ENCODE peak calls at places on chromosome 6, in seven cellular contexts. Z, S, I, Y, O, L and V are unnamed samples.

GRCh38 chr6:168299541-168300511 is 19.8 kb downstream of the DACT2 start:
- DNase-seq in S (no peak), L (no peak), Y (no peak), Z (no peak), O (no peak), I (no peak), V (no peak)

GRCh38 chr6:77131426-77131825 is 331.9 kb downstream of the HTR1B start:
- DNase-seq in L (no peak), Z (no peak), Y (no peak), I (no peak), S (no peak), O (no peak), V (no peak)

GRCh38 chr6:85451586-85452306 is 1.9 kb downstream of the NT5E start:
- DNase-seq in Y (no peak), O (no peak), L (no peak), I (no peak), Z (no peak), S (no peak), V (no peak)

GRCh38 chr6:30759575-30760239 is 15.4 kb upstream of the IER3 start:
- DNase-seq in O (peak; percentile 94), I (peak; percentile 76), S (no peak), Y (no peak), L (no peak), Z (peak; percentile 94), V (no peak)

GRCh38 chr6:63504777-63505384 is 67.4 kb upstream of the LOC128125822 start:
- DNase-seq in S (no peak), I (no peak), Y (no peak), Z (no peak), O (no peak), L (no peak), V (no peak)

GRCh38 chr6:37695857-37696219 is 1.8 kb downstream of the MDGA1 start:
- DNase-seq in O (no peak), I (peak; percentile 21), Y (no peak), L (no peak), S (no peak), Z (no peak), V (no peak)

GRCh38 chr6:7107578-7108195 is at the start of gene RREB1:
- DNase-seq in L (peak; percentile 69), S (peak; percentile 81), O (peak; percentile 59), Y (peak; percentile 37), I (peak; percentile 57), Z (peak; percentile 57), V (peak; percentile 52)

GRCh38 chr6:45543298-45544235 is 165.8 kb upstream of the SUPT3H start:
- DNase-seq in Z (peak; percentile 55), Y (no peak), O (peak; percentile 69), S (no peak), I (peak; percentile 72), L (peak; percentile 16), V (peak; percentile 34)

GRCh38 chr6:149887343-149887742 is 10.6 kb downstream of the RAET1E start:
- DNase-seq in O (peak; percentile 57), Y (no peak), I (peak; percentile 94), S (no peak), Z (peak; percentile 33), L (no peak), V (peak; percentile 94)

GRCh38 chr6:5087389-5087788 is 2.2 kb downstream of the PPP1R3G start:
- DNase-seq in L (peak; percentile 44), I (no peak), Z (no peak), O (no peak), Y (no peak), S (no peak), V (no peak)

GRCh38 chr6:18990313-18990978 is 603.3 kb downstream of the RNF144B start:
- DNase-seq in S (no peak), Z (peak; percentile 60), L (no peak), Y (peak; percentile 70), O (peak; percentile 47), I (peak; percentile 16), V (peak; percentile 76)

GRCh38 chr6:116550796-116551195 is 2.8 kb upstream of the CALHM4 start:
- DNase-seq in I (no peak), S (no peak), Z (no peak), L (no peak), Y (no peak), O (no peak), V (no peak)

GRCh38 chr6:46221221-46221793 is 50.5 kb upstream of the ENPP5 start:
- DNase-seq in Y (no peak), Z (peak; percentile 69), I (peak; percentile 21), L (peak; percentile 5), S (no peak), O (peak; percentile 52), V (peak; percentile 47)

GRCh38 chr6:124882580-124883393 is 79.5 kb upstream of the RNF217 start:
- DNase-seq in S (no peak), O (peak; percentile 84), Z (peak; percentile 66), Y (no peak), L (no peak), I (peak; percentile 26), V (peak; percentile 73)

GRCh38 chr6:41066867-41067304 is 5.3 kb downstream of the OARD1 start:
- DNase-seq in Z (peak; percentile 92), I (peak; percentile 43), O (peak; percentile 89), S (no peak), L (no peak), Y (peak; percentile 43), V (peak; percentile 75)

GRCh38 chr6:34531580-34532201 is 24.4 kb downstream of the SPDEF start:
- DNase-seq in O (peak; percentile 62), I (no peak), Y (no peak), S (no peak), Z (peak; percentile 86), L (no peak), V (no peak)

DNA sequence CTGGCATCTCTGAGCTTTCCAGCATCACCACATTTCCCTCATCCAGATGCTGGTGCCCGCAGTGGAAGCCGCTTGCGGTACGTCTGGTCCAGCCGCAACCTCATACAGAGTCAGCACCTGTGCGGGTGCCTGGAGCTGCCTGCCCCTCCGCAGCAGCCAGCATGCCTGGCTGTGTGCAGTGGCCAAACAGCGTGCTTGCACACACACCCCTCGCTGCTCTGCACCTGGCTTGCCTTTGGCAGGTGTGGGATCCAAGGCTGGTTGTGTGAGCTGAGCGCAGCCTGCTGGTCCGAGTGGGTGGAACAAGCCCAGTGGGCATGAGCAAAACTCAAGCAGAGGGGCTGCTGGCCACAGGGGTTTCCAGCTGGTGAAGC is 3.1 kb upstream of the HINT3 start:
- DNase-seq in S (no peak), L (no peak), Z (no peak), O (no peak), Y (peak; percentile 63), I (peak; percentile 48), V (peak; percentile 64)
- TF ChIP-seq CTCF in S (peak; percentile 8), L (no peak), Z (peak; percentile 45), O (no peak), Y (peak; percentile 64), I (peak; percentile 47), V (peak; percentile 38)

GRCh38 chr6:157714153-157714490 is 108.9 kb upstream of the SNX9 start:
- DNase-seq in Z (peak; percentile 23), O (peak; percentile 18), I (no peak), L (no peak), S (no peak), Y (no peak), V (peak; percentile 21)
- TF ChIP-seq CTCF in Z (no peak), O (no peak), I (no peak), L (no peak), S (no peak), Y (no peak), V (no peak)

GRCh38 chr6:142846883-142847287 is 98.1 kb downstream of the HIVEP2 start:
- DNase-seq in I (peak; percentile 83), Z (peak; percentile 95), S (no peak), O (peak; percentile 87), L (no peak), Y (no peak), V (peak; percentile 76)

GRCh38 chr6:142846459-142846831 is 98.5 kb downstream of the HIVEP2 start:
- DNase-seq in Z (peak; percentile 83), L (no peak), I (peak; percentile 55), S (no peak), Y (no peak), O (peak; percentile 73), V (peak; percentile 65)

GRCh38 chr6:142845143-142845571 is 99.8 kb downstream of the HIVEP2 start:
- DNase-seq in L (no peak), Z (no peak), S (no peak), I (peak; percentile 42), O (no peak), Y (no peak), V (no peak)

GRCh38 chr6:142844065-142844755 is 100.8 kb downstream of the HIVEP2 start:
- DNase-seq in O (no peak), I (no peak), Y (no peak), L (no peak), S (no peak), Z (peak; percentile 60), V (no peak)

DNA sequence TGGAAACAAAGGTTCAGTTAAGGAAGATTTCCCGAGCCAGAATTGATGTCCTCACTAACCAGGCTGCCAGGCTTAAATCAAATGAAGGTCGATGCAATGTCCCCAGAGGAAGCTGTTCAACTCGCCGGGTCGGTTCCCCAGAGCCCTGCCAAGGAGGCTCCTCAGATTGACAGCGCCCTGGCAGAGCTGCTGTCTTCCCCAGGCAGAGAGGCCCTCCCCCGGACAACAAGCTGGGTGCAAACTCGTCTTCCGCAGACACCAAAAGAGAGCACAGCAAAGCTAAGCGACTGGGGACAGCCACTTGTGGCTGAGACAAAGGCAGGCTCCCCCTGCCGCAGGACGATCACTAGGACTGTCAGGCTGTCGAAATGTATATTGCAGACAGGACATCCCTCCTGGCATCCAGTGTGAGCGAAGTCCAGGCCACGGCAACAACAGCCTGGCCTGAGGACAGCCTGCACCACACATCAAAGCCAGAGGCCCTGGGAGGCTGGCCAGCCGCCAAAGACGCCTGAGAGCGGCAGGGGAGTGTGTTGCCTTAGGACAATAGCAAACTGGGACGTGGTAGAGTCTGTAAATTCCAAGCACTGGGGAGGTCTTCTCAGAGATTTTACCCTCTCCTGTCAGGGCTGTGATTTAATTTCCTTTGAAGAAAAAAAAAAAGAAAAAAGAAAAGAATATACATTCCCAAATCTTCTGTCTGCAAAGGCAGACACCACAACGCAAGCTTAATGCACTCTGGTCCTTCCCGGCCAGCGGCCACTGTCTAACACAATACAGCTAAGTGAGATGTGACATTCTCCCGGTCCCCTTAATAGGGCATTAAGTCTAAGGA is 99.1 kb downstream of the HIVEP2 start:
- DNase-seq in L (no peak), S (no peak), Y (no peak), Z (peak; percentile 94), O (peak; percentile 95), I (peak; percentile 64), V (peak; percentile 92)
- TF ChIP-seq CTCF in L (no peak), S (no peak), Y (no peak), Z (peak; percentile 16), O (peak; percentile 8), I (no peak), V (no peak)

DNA sequence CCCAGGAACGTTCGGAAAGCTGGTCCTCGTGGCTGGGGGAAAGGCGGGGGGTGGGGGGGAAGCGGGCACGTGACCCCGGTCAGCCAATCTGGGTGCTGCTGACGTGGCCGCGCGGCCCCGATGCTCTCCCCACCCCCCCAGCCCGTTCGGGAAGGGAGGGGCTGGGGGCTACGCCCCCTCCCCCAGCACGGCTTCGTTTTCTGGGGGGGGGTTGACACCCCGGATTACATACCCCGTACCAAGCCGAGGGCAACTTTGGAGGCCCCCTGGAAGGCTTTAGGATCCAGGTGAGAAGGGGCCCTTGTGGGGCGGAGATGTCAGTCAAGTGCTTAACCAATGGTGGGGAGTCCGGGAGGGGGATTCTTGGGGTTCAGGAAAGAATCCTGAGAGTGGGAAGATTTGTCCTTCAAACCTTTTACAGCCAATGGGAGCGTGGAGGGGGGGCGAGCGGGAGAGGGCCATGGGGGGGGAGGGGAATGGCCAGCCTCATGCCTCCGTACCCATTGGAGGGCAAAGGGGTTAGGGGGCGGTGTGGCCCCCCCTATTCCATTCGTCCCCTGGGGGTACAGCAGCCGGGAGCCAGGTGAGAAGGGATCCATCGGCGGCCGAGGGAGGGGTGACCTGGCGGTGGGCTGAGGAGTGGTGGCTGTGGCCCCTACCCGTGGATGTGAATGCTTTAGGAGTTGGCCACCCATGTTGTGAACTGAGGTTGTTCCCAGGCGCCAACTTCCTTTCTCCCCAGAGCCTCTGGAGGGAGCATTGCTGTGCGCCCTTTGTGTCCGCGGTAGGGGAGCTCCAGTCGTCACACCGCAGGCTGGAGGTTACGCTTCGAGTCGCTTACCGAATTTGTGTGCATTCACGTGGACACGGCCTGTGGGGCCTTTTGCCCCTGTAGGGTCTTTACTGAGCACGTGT is 633 bp downstream of the BRD2 start:
- DNase-seq in S (no peak), O (peak; percentile 84), Z (peak; percentile 90), I (peak; percentile 86), Y (peak; percentile 51), L (peak; percentile 91), V (peak; percentile 96)
- TF ChIP-seq CTCF in S (no peak), O (peak; percentile 26), Z (peak; percentile 48), I (no peak), Y (peak; percentile 29), L (no peak), V (peak; percentile 6)